ENCODE peak calls at places on chromosomes 3 and 15, in seven cellular contexts. L is Peyer's patch, C is tibial artery, X is endothelial cell of umbilical vein, I is neural crest cell, H is heart right ventricle, B is kidney epithelial cell. N is an unnamed sample.
A peak's percentile ranks its signal among the peaks of the same experiment; 100 is the strongest.

GRCh38 chr3:64160000-64160690 is 65.1 kb downstream of the PRICKLE2 start:
- DNase-seq in H (no peak), I (no peak), C (no peak), X (no peak), L (no peak), B (no peak), N (no peak)

GRCh38 chr3:195888311-195888761 is 20.0 kb downstream of the TNK2 start:
- DNase-seq in C (no peak), H (no peak), L (no peak), X (no peak), I (no peak), B (no peak), N (no peak)

GRCh38 chr15:57528940-57529565 is 62.7 kb upstream of the MYZAP start:
- DNase-seq in X (no peak), B (no peak), I (no peak), H (no peak), C (no peak), L (no peak), N (no peak)

GRCh38 chr15:48465410-48465809 is 134.2 kb downstream of the DUT start:
- DNase-seq in X (no peak), B (no peak), C (no peak), I (no peak), H (no peak), L (no peak), N (no peak)

GRCh38 chr3:4279706-4280105 is 23.5 kb upstream of the SETMAR start:
- DNase-seq in C (no peak), L (no peak), B (no peak), X (no peak), I (no peak), H (no peak), N (no peak)

GRCh38 chr3:20417390-20417789 is 231.4 kb upstream of the SGO1 start:
- DNase-seq in H (no peak), I (no peak), X (no peak), C (no peak), L (no peak), B (no peak), N (no peak)

GRCh38 chr3:32401141-32401540 is 9.5 kb downstream of the CMTM7 start:
- DNase-seq in X (no peak), B (no peak), C (no peak), I (no peak), H (no peak), L (no peak), N (no peak)

GRCh38 chr3:105972069-105972468 is 103.3 kb upstream of the CBLB start:
- DNase-seq in C (no peak), I (no peak), B (no peak), H (no peak), L (no peak), X (no peak), N (no peak)

GRCh38 chr3:119346076-119346496 is 51.9 kb downstream of the ARHGAP31 start:
- DNase-seq in L (no peak), B (no peak), H (no peak), C (no peak), X (no peak), I (no peak), N (no peak)

GRCh38 chr3:197487911-197488391 is 67.8 kb downstream of the BDH1 start:
- DNase-seq in I (no peak), X (peak; percentile 98), H (peak; percentile 44), C (no peak), B (peak; percentile 93), L (no peak), N (no peak)

GRCh38 chr3:30340500-30340899 is 265.9 kb upstream of the TGFBR2 start:
- DNase-seq in L (no peak), I (no peak), C (no peak), H (no peak), X (no peak), B (no peak), N (no peak)

GRCh38 chr3:140950154-140950553 is 8.5 kb downstream of the SLC25A36 start:
- DNase-seq in I (no peak), X (no peak), C (no peak), H (no peak), B (no peak), L (no peak), N (no peak)

GRCh38 chr3:122233109-122233952 is 49.9 kb downstream of the CASR start:
- DNase-seq in B (no peak), L (peak; percentile 61), C (no peak), I (no peak), H (no peak), X (no peak), N (no peak)

GRCh38 chr15:62894322-62895085 is 148.0 kb upstream of the TPM1 start:
- DNase-seq in B (no peak), I (no peak), L (no peak), H (no peak), X (no peak), C (no peak), N (no peak)

GRCh38 chr15:93265046-93265658 is 176.1 kb upstream of the RGMA start:
- DNase-seq in L (no peak), H (no peak), C (no peak), B (no peak), I (no peak), X (no peak), N (no peak)

GRCh38 chr3:67640023-67640660 is 14.3 kb downstream of the SUCLG2 start:
- DNase-seq in L (no peak), H (no peak), I (no peak), X (no peak), C (no peak), B (no peak), N (no peak)

DNA sequence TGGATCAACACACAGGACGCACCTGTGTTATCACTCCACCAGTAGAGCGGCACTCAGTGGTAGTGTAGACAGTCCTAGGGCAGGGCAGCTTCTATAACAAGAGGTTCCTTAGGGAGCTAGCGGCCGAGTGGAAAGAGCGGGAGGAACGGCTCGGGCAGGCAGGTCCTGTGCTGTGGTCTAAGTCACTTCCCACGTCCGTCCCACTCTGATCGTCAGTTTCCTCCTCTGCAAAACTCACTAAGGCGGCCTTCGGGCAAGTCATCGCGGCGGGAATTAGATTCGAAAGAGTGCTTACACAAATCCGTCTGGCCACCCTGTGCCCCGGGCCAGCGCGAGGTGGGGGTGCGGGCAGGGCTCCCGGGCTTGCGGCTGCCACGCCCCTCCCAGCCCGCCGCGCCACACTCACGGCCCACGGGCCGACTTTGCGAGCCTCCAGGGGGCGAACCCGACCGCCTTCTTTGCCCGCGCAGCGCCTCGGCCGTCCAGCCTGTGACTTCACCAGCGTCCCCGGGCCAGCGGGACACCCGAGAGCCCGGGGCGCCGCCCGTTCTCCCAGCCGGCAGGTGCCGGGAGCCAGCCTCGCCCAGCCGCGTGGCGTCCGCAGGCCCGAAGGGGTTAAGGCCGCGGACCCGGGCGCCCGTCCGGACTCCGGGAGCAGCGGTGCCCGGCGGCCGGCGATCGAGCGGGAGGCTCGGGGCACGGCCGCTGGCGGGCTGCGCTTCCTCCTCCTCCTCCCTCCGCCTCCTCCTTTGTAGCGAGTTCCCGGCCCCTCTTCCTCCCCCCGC is 426 bp upstream of the CORO2B start:
- DNase-seq in B (no peak), H (peak; percentile 74), I (peak; percentile 74), L (peak; percentile 40), X (peak; percentile 66), C (peak; percentile 84), N (peak; percentile 35)
- TF ChIP-seq CTCF in B (no peak), H (peak; percentile 78), I (peak; percentile 55), L (peak; percentile 24), X (peak; percentile 25), C (peak; percentile 55), N (peak; percentile 47)

GRCh38 chr3:33884204-33884561 is 85.8 kb downstream of the PDCD6IP start:
- DNase-seq in L (no peak), B (peak; percentile 4), C (no peak), X (peak; percentile 4), H (no peak), I (no peak), N (no peak)
- TF ChIP-seq CTCF in L (peak; percentile 18), B (peak; percentile 60), C (no peak), X (peak; percentile 8), H (peak; percentile 40), I (peak; percentile 21), N (no peak)

GRCh38 chr15:64209680-64210334 is 47.0 kb upstream of the PPIB start:
- DNase-seq in I (no peak), B (no peak), H (no peak), X (peak; percentile 77), C (no peak), L (no peak), N (no peak)
- TF ChIP-seq CTCF in I (peak; percentile 70), B (peak; percentile 30), H (peak; percentile 61), X (peak; percentile 31), C (peak; percentile 34), L (peak; percentile 54), N (peak; percentile 44)

DNA sequence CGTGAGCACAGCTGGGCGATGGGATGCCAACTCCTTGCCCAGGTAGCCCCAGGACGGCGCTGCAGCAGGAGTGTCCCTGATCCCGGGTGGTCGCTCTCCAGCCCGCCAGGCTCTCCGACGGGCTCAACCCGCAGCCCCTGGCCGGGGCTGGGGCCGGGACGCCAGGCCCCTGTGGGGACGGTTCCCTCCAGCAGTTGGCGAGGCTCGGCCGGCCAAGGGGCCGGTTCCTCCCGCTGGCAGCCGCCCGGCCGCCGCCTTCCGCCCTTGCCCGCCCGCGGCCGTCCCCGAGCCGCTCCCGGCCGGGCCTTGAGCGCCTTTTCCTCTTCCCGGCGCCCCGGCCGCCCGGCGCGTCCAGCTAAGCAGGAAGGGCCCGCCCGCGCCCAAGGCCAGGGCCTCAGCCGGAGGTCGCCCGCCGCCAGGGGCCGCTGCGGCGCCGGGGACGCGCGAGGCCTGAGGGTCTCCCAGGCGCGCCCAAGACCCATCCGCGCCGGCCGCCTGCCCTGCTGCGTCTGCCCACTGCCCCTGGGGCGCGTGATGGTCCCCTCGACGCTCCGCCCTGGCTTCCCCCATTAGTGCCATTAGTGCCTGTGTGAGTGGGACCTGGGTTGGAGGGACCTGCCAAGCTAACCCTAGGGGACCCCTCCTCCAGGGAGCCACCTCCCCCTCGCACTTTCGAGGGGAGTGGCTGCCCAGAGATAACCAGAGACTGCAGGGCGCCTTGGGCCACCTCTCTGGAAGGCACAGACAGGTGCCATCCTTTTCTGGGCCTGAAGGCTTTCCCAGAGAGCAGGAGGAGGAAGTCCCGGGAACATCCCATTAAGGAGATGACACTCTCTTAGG is 106.4 kb downstream of the FBLN2 start:
- DNase-seq in C (no peak), X (peak; percentile 17), H (peak; percentile 29), I (peak; percentile 84), L (no peak), B (no peak), N (no peak)
- TF ChIP-seq CTCF in C (peak; percentile 32), X (peak; percentile 71), H (peak; percentile 70), I (peak; percentile 74), L (peak; percentile 41), B (no peak), N (no peak)

GRCh38 chr15:67385971-67386370 is 131.4 kb downstream of the IQCH start:
- DNase-seq in I (no peak), X (no peak), C (no peak), B (no peak), L (no peak), H (no peak), N (no peak)
- TF ChIP-seq CTCF in I (peak; percentile 18), X (no peak), C (no peak), B (no peak), L (no peak), H (no peak), N (no peak)

N was measured in AG09319.